ENCODE peak calls at places on chromosomes 12 and 14, in eight cellular contexts. One of them, this sample, is unnamed.

GRCh38 chr14:22314183-22314820 is 274.7 kb downstream of the DAD1 start:
- DNase-seq in HepG2: peak; percentile 82
- DNase-seq in WTC11: no peak
- DNase-seq in IMR-90: peak; percentile 62
- DNase-seq in A549: peak; percentile 46
- DNase-seq in SK-N-SH: peak; percentile 43
- DNase-seq in K562: peak; percentile 37
- DNase-seq in H1: no peak
- DNase-seq in this sample: peak; percentile 48

GRCh38 chr12:71947645-71948105 is 9.0 kb downstream of the TPH2 start:
- DNase-seq in HepG2: peak; percentile 85
- DNase-seq in WTC11: peak; percentile 71
- DNase-seq in IMR-90: peak; percentile 86
- DNase-seq in A549: no peak
- DNase-seq in SK-N-SH: no peak
- DNase-seq in K562: no peak
- DNase-seq in H1: peak; percentile 64
- DNase-seq in this sample: no peak

GRCh38 chr14:103067231-103067954 is 10.0 kb upstream of the CDC42BPB start:
- DNase-seq in HepG2: no peak
- DNase-seq in WTC11: no peak
- DNase-seq in IMR-90: peak; percentile 38
- DNase-seq in A549: no peak
- DNase-seq in SK-N-SH: no peak
- DNase-seq in K562: no peak
- DNase-seq in H1: no peak
- DNase-seq in this sample: no peak

GRCh38 chr14:59823190-59823589 is 47.4 kb downstream of the RTN1 start:
- DNase-seq in HepG2: no peak
- DNase-seq in WTC11: no peak
- DNase-seq in IMR-90: no peak
- DNase-seq in A549: no peak
- DNase-seq in SK-N-SH: no peak
- DNase-seq in K562: no peak
- DNase-seq in H1: no peak
- DNase-seq in this sample: peak; percentile 12

GRCh38 chr12:85835810-85836715 is at the start of gene RASSF9:
- DNase-seq in HepG2: peak; percentile 10
- DNase-seq in WTC11: no peak
- DNase-seq in IMR-90: peak; percentile 43
- DNase-seq in A549: no peak
- DNase-seq in SK-N-SH: no peak
- DNase-seq in K562: no peak
- DNase-seq in H1: no peak
- DNase-seq in this sample: no peak

GRCh38 chr12:95976416-95976832 is 19.7 kb downstream of the HAL start:
- DNase-seq in HepG2: peak; percentile 82
- DNase-seq in WTC11: no peak
- DNase-seq in IMR-90: peak; percentile 15
- DNase-seq in A549: no peak
- DNase-seq in SK-N-SH: no peak
- DNase-seq in K562: no peak
- DNase-seq in H1: no peak
- DNase-seq in this sample: no peak

GRCh38 chr12:62647586-62647985 is 181.0 kb downstream of the MON2 start:
- DNase-seq in HepG2: no peak
- DNase-seq in WTC11: no peak
- DNase-seq in IMR-90: no peak
- DNase-seq in A549: no peak
- DNase-seq in SK-N-SH: no peak
- DNase-seq in K562: no peak
- DNase-seq in H1: no peak
- DNase-seq in this sample: no peak

GRCh38 chr14:90388437-90388836 is 8.4 kb upstream of the CALM1 start:
- DNase-seq in HepG2: no peak
- DNase-seq in WTC11: peak; percentile 24
- DNase-seq in IMR-90: peak; percentile 90
- DNase-seq in A549: peak; percentile 52
- DNase-seq in SK-N-SH: no peak
- DNase-seq in K562: peak; percentile 26
- DNase-seq in H1: no peak
- DNase-seq in this sample: no peak

GRCh38 chr14:35046751-35047536 is 872 bp downstream of the FAM177A1 start:
- DNase-seq in HepG2: peak; percentile 38
- DNase-seq in WTC11: no peak
- DNase-seq in IMR-90: peak; percentile 4
- DNase-seq in A549: peak; percentile 51
- DNase-seq in SK-N-SH: no peak
- DNase-seq in K562: no peak
- DNase-seq in H1: no peak
- DNase-seq in this sample: no peak

GRCh38 chr12:50192908-50193307 is 25.7 kb upstream of the CERS5 start:
- DNase-seq in HepG2: no peak
- DNase-seq in WTC11: no peak
- DNase-seq in IMR-90: peak; percentile 93
- DNase-seq in A549: no peak
- DNase-seq in SK-N-SH: no peak
- DNase-seq in K562: no peak
- DNase-seq in H1: no peak
- DNase-seq in this sample: no peak

GRCh38 chr14:100528962-100529560 is 58.2 kb downstream of the BEGAIN start:
- DNase-seq in HepG2: no peak
- DNase-seq in WTC11: peak; percentile 5
- DNase-seq in IMR-90: no peak
- DNase-seq in A549: no peak
- DNase-seq in SK-N-SH: peak; percentile 41
- DNase-seq in K562: no peak
- DNase-seq in H1: no peak
- DNase-seq in this sample: no peak

GRCh38 chr14:104187931-104188726 is 49.7 kb downstream of the KIF26A start:
- DNase-seq in HepG2: no peak
- DNase-seq in WTC11: no peak
- DNase-seq in IMR-90: no peak
- DNase-seq in A549: no peak
- DNase-seq in SK-N-SH: no peak
- DNase-seq in K562: no peak
- DNase-seq in H1: no peak
- DNase-seq in this sample: no peak

GRCh38 chr12:105601158-105601557 is 270.7 kb downstream of the C12orf75 start:
- DNase-seq in HepG2: no peak
- DNase-seq in WTC11: no peak
- DNase-seq in IMR-90: peak; percentile 13
- DNase-seq in A549: no peak
- DNase-seq in SK-N-SH: no peak
- DNase-seq in K562: no peak
- DNase-seq in H1: no peak
- DNase-seq in this sample: no peak

GRCh38 chr12:26740991-26741390 is 92.0 kb downstream of the ITPR2 start:
- DNase-seq in HepG2: no peak
- DNase-seq in WTC11: no peak
- DNase-seq in IMR-90: no peak
- DNase-seq in A549: no peak
- DNase-seq in SK-N-SH: no peak
- DNase-seq in K562: no peak
- DNase-seq in H1: no peak
- DNase-seq in this sample: no peak
- TF ChIP-seq USF2 in HepG2: no peak
- TF ChIP-seq USF2 in WTC11: no peak
- TF ChIP-seq USF2 in IMR-90: no peak
- TF ChIP-seq USF2 in A549: no peak
- TF ChIP-seq USF2 in SK-N-SH: no peak
- TF ChIP-seq USF2 in K562: no peak
- TF ChIP-seq USF2 in H1: no peak
- TF ChIP-seq USF2 in this sample: no peak

GRCh38 chr14:74945852-74946658 is 9.3 kb downstream of the PGF start:
- DNase-seq in HepG2: peak; percentile 84
- DNase-seq in WTC11: peak; percentile 92
- DNase-seq in IMR-90: peak; percentile 59
- DNase-seq in A549: peak; percentile 95
- DNase-seq in SK-N-SH: peak; percentile 95
- DNase-seq in K562: peak; percentile 86
- DNase-seq in H1: peak; percentile 95
- DNase-seq in this sample: no peak

GRCh38 chr14:74946659-74947281 is 8.6 kb downstream of the PGF start:
- DNase-seq in HepG2: no peak
- DNase-seq in WTC11: no peak
- DNase-seq in IMR-90: no peak
- DNase-seq in A549: no peak
- DNase-seq in SK-N-SH: peak; percentile 75
- DNase-seq in K562: no peak
- DNase-seq in H1: no peak
- DNase-seq in this sample: no peak

GRCh38 chr14:74942608-74943007 is 12.8 kb downstream of the PGF start:
- DNase-seq in HepG2: no peak
- DNase-seq in WTC11: no peak
- DNase-seq in IMR-90: no peak
- DNase-seq in A549: no peak
- DNase-seq in SK-N-SH: no peak
- DNase-seq in K562: no peak
- DNase-seq in H1: no peak
- DNase-seq in this sample: no peak

GRCh38 chr14:74947353-74948227 is 7.8 kb downstream of the PGF start:
- DNase-seq in HepG2: no peak
- DNase-seq in WTC11: no peak
- DNase-seq in IMR-90: no peak
- DNase-seq in A549: no peak
- DNase-seq in SK-N-SH: no peak
- DNase-seq in K562: no peak
- DNase-seq in H1: no peak
- DNase-seq in this sample: no peak

DNA sequence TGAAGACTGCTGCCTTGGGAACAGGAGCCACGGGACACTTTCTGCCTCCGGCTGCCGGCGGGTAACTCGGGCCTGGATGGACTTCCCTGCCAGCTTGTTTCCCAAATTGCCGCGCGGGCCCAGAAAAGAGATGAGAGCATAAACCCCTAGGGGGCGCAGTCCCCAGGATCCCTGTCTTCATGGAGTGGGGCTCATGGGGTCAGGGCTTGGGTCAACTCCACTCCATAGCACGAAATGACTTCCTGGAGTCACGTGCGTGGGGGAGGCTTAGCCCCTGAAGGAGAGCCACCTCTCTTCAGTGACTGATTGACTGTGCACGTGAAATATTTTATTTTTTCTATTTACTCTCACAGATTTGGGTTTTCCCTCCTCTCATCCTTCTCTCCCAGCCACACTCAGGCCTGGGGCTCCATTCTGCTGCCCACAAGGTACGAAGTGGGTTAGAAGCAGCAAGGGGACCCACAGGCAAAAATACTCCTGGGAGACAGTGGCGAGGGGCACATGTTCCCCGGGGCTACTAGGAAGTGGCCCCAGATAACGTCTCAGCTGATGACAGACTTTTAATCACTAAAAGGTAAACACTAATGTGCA is 10.0 kb downstream of the PGF start:
- DNase-seq in HepG2: no peak
- DNase-seq in WTC11: peak; percentile 86
- DNase-seq in IMR-90: no peak
- DNase-seq in A549: peak; percentile 75
- DNase-seq in SK-N-SH: peak; percentile 84
- DNase-seq in K562: peak; percentile 79
- DNase-seq in H1: peak; percentile 93
- DNase-seq in this sample: no peak
- TF ChIP-seq USF2 in HepG2: no peak
- TF ChIP-seq USF2 in WTC11: peak; percentile 36
- TF ChIP-seq USF2 in IMR-90: no peak
- TF ChIP-seq USF2 in A549: no peak
- TF ChIP-seq USF2 in SK-N-SH: no peak
- TF ChIP-seq USF2 in K562: peak; percentile 45
- TF ChIP-seq USF2 in H1: no peak
- TF ChIP-seq USF2 in this sample: no peak

GRCh38 chr12:109154485-109155438 is 38.4 kb downstream of the ACACB start:
- DNase-seq in HepG2: peak; percentile 51
- DNase-seq in WTC11: peak; percentile 89
- DNase-seq in IMR-90: peak; percentile 53
- DNase-seq in A549: peak; percentile 98
- DNase-seq in SK-N-SH: peak; percentile 98
- DNase-seq in K562: peak; percentile 96
- DNase-seq in H1: peak; percentile 88
- DNase-seq in this sample: peak; percentile 12
- TF ChIP-seq USF2 in HepG2: no peak
- TF ChIP-seq USF2 in WTC11: no peak
- TF ChIP-seq USF2 in IMR-90: no peak
- TF ChIP-seq USF2 in A549: no peak
- TF ChIP-seq USF2 in SK-N-SH: no peak
- TF ChIP-seq USF2 in K562: no peak
- TF ChIP-seq USF2 in H1: no peak
- TF ChIP-seq USF2 in this sample: no peak

GRCh38 chr12:114657597-114657920 is 26.4 kb downstream of the TBX3 start:
- DNase-seq in HepG2: no peak
- DNase-seq in WTC11: no peak
- DNase-seq in IMR-90: no peak
- DNase-seq in A549: no peak
- DNase-seq in SK-N-SH: no peak
- DNase-seq in K562: no peak
- DNase-seq in H1: no peak
- DNase-seq in this sample: no peak

GRCh38 chr12:114659084-114659483 is 24.9 kb downstream of the TBX3 start:
- DNase-seq in HepG2: peak; percentile 55
- DNase-seq in WTC11: no peak
- DNase-seq in IMR-90: no peak
- DNase-seq in A549: no peak
- DNase-seq in SK-N-SH: no peak
- DNase-seq in K562: no peak
- DNase-seq in H1: no peak
- DNase-seq in this sample: no peak

GRCh38 chr12:114658002-114658441 is 26.0 kb downstream of the TBX3 start:
- DNase-seq in HepG2: peak; percentile 91
- DNase-seq in WTC11: no peak
- DNase-seq in IMR-90: peak; percentile 13
- DNase-seq in A549: no peak
- DNase-seq in SK-N-SH: no peak
- DNase-seq in K562: no peak
- DNase-seq in H1: no peak
- DNase-seq in this sample: no peak

GRCh38 chr12:114656906-114657596 is 26.9 kb downstream of the TBX3 start:
- DNase-seq in HepG2: peak; percentile 72
- DNase-seq in WTC11: no peak
- DNase-seq in IMR-90: no peak
- DNase-seq in A549: no peak
- DNase-seq in SK-N-SH: no peak
- DNase-seq in K562: no peak
- DNase-seq in H1: peak; percentile 47
- DNase-seq in this sample: no peak

DNA sequence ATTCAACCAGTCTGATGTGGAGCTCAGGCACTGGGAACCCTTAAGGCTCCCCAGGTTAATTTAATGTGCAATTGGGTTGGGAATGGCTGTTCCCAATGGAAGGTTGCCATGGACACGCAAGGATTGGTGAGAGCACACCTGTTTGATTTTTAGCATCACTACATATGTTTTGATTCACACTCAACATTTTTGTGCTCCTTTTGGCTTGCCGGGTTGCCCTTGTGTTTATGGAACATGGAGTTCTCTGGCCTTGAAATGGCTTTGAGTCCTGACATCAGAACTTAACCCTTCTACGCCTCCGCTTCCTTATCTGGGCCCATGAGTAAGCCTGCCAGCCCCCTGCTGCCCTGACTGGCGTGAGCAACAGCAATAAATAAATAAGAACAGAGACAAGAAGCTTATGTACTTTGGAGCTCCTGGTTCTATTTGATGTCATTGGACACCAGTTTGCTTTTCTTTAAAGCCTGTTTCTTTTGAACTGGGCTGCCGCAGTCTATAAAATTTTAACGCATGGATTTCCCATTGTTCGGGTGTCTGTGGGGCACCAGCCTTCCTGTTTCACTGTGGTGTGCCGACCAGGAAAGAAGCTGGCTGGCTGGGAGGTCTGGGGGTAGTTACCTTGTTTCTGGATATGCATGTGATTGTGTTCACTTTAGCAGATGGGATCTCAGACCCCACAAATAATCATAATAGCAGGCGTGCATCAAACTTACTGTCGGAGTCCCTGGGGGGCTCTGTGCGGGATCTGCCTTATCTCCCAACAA is 27.9 kb downstream of the TBX3 start:
- DNase-seq in HepG2: peak; percentile 98
- DNase-seq in WTC11: no peak
- DNase-seq in IMR-90: peak; percentile 93
- DNase-seq in A549: peak; percentile 71
- DNase-seq in SK-N-SH: no peak
- DNase-seq in K562: no peak
- DNase-seq in H1: no peak
- DNase-seq in this sample: no peak
- TF ChIP-seq USF2 in HepG2: no peak
- TF ChIP-seq USF2 in WTC11: no peak
- TF ChIP-seq USF2 in IMR-90: no peak
- TF ChIP-seq USF2 in A549: no peak
- TF ChIP-seq USF2 in SK-N-SH: no peak
- TF ChIP-seq USF2 in K562: no peak
- TF ChIP-seq USF2 in H1: no peak
- TF ChIP-seq USF2 in this sample: no peak